ENCODE peak calls at places on chromosome 18, in five cellular contexts. F, R, B, D and A are unnamed samples. For H3K27me3, the result is how much of the 10 kb centered on the place peaks cover.

GRCh38 chr18:34977787-34978532 is 63.3 kb upstream of the MAPRE2 start:
- ATAC-seq in R (peak), B (peak), D (peak), F (peak), A (peak)

GRCh38 chr18:3059272-3059671 is 46.3 kb upstream of the LPIN2 start:
- ATAC-seq in F (no peak), B (no peak), R (no peak), D (peak), A (no peak)

GRCh38 chr18:48454146-48454796 is 45.1 kb upstream of the ZBTB7C start:
- ATAC-seq in F (peak), B (no peak), D (no peak), R (no peak), A (no peak)

GRCh38 chr18:9637036-9637767 is 22.8 kb upstream of the PPP4R1 start:
- ATAC-seq in B (no peak), D (no peak), F (no peak), R (no peak), A (no peak)

GRCh38 chr18:68826111-68826510 is 28.2 kb downstream of the CCDC102B start:
- ATAC-seq in F (no peak), R (no peak), B (no peak), D (no peak), A (peak)

GRCh38 chr18:26057208-26057821 is 33.1 kb downstream of the SS18 start:
- ATAC-seq in F (no peak), D (no peak), R (no peak), B (no peak), A (no peak)

GRCh38 chr18:62938451-62938850 is 223.1 kb downstream of the PHLPP1 start:
- ATAC-seq in R (no peak), B (no peak), D (peak), F (no peak), A (no peak)

GRCh38 chr18:10528439-10528838 is 2.6 kb downstream of the NAPG start:
- ATAC-seq in F (no peak), D (no peak), R (peak), B (no peak), A (no peak)

GRCh38 chr18:51149605-51150429 is 47.7 kb downstream of the MEX3C start:
- ATAC-seq in R (peak), F (peak), D (no peak), B (no peak), A (no peak)

GRCh38 chr18:76518543-76519155 is 23.6 kb upstream of the ZNF516 start:
- ATAC-seq in D (peak), F (peak), B (peak), R (no peak), A (peak)

GRCh38 chr18:58309099-58309498 is 265.1 kb downstream of the NEDD4L start:
- ATAC-seq in B (no peak), R (peak), F (peak), D (no peak), A (no peak)

GRCh38 chr18:8536922-8537321 is 72.3 kb upstream of the RAB12 start:
- ATAC-seq in D (no peak), R (peak), B (no peak), F (no peak), A (no peak)

DNA sequence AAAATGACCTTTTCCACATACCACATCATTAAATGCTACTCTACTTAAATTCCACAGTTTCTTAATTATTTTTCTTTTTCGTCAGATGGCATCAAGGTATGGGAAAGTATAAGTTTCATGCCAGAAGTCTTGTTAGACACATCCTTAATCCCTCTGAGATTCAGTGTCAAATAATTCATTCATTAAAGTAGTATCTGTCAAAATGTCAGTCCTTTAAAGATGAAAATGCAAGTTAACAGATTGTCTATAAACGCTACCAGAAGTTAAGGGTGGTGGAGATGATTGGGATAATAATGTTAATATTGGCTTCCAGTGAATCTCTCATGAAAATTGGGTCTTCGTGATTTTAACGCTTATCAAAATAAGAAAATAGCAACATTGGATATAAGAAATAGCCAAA is 504.2 kb upstream of the LINC00305 start:
- ATAC-seq in D (no peak), F (no peak), R (no peak), B (no peak), A (no peak)
- TF ChIP-seq EP300 in D (no peak), F (no peak), R (no peak), B (no peak), A (no peak)

GRCh38 chr18:11658989-11659388 is 30.1 kb upstream of the GNAL start:
- ATAC-seq in B (peak), R (no peak), F (peak), D (no peak), A (no peak)

GRCh38 chr18:11657152-11657551 is 31.9 kb upstream of the GNAL start:
- ATAC-seq in F (no peak), B (no peak), D (no peak), R (no peak), A (no peak)

GRCh38 chr18:11655605-11655932 is 33.5 kb upstream of the GNAL start:
- ATAC-seq in R (no peak), F (no peak), D (no peak), B (no peak), A (no peak)

GRCh38 chr18:11658019-11658418 is 31.0 kb upstream of the GNAL start:
- ATAC-seq in D (no peak), R (no peak), F (no peak), B (no peak), A (no peak)

GRCh38 chr18:11657554-11657953 is 31.5 kb upstream of the GNAL start:
- ATAC-seq in F (no peak), D (no peak), B (no peak), R (no peak), A (no peak)
- H3K27me3 ChIP-seq in F (under half), D (under half), B (under half), R (under half), A (half or more)

GRCh38 chr18:11689972-11690570 is 1.0 kb downstream of the GNAL start:
- ATAC-seq in R (no peak), B (peak), F (no peak), D (no peak), A (no peak)

DNA sequence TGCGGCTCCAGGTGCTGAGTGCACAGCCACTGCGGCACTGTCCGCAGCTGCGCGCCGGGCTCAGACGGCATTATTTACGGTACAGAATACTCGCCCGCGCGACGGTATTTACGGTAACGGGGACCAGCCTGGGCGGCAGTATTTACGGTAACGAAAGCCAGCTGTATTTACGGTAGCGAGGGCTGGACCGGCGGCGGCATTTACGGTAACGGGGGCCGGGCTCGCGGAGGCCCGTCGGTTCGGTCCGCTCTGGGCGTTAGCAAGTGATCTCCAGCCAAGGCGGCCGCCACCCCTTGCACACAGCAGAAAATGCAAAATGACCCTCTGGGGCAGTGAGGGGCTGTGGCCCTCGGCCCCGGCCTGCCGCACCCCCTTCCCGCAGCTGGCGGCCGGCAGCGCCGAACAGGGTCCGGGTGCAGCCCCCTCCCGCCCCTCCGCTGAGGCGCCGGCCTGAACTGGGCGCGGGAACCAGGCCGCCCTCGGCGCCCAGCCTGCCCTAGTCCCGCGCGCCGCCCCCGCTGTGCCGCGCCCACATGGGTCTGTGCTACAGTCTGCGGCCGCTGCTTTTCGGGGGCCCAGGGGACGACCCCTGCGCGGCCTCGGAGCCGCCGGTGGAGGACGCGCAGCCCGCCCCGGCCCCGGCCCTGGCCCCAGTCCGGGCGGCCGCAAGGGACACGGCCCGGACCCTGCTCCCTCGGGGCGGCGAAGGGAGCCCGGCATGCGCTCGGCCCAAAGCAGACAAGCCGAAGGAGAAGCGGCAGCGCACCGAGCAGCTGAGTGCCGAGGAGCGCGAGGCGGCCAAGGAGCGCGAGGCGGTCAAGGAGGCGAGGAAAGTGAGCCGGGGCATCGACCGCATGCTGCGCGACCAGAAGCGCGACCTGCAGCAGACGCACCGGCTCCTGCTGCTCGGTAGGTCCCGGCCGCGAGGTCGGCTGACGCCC is at the start of gene GNAL:
- ATAC-seq in D (peak), R (peak), F (peak), B (peak), A (peak)
- TF ChIP-seq EP300 in D (no peak), R (no peak), F (no peak), B (no peak), A (no peak)

DNA sequence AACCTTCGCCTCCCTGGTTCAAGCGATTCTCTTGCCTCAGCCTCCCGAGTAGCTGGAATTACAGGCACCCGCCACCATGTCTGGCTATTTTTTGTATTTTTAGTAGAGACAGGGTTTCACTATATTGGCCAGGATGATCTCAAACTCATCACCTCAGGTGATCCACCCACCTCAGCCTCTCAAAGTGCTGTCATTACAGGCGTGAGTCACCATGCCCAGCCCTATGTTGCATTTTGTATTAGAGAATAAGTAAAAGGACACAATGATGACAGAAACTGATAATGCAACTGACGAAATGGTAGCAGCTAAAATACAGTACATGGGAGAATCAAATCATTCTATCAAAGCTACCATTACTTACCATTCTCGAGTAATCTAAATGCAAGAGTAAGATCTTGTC is 276.7 kb downstream of the DSEL start:
- ATAC-seq in D (no peak), B (no peak), F (no peak), R (no peak), A (no peak)
- H3K27me3 ChIP-seq in D (under half), B (under half), F (under half), R (under half), A (under half)

GRCh38 chr18:75070625-75071483 is 138.1 kb downstream of the PTGR3 start:
- ATAC-seq in D (peak), R (peak), F (peak), B (peak), A (peak)
- TF ChIP-seq EP300 in D (no peak), R (no peak), F (no peak), B (no peak), A (no peak)

GRCh38 chr18:47248610-47249343 is 2.7 kb downstream of the SKOR2 start:
- ATAC-seq in F (no peak), R (no peak), B (no peak), D (no peak), A (no peak)
- H3K27me3 ChIP-seq in F (under half), R (under half), B (under half), D (under half), A (half or more)

GRCh38 chr18:5977022-5977421 is 81.7 kb upstream of the TMEM200C start:
- ATAC-seq in R (no peak), D (no peak), F (no peak), B (no peak), A (no peak)
- TF ChIP-seq EP300 in R (no peak), D (no peak), F (no peak), B (no peak), A (no peak)